ENCODE peak calls at places on chromosomes 13 and 19, in four cellular contexts. One of them, this sample, is unnamed.

GRCh38 chr19:39083599-39083982 is 577 bp upstream of the ACP7 start:
- DNase-seq in AG08396: no peak
- DNase-seq in BE2C: no peak
- DNase-seq in ELR: no peak
- DNase-seq in this sample: no peak

GRCh38 chr13:113117335-113117872 is 5.2 kb upstream of the F10 start:
- DNase-seq in BE2C: peak
- DNase-seq in AG08396: peak
- DNase-seq in ELR: peak
- DNase-seq in this sample: peak

GRCh38 chr13:98200211-98200878 is 23.3 kb upstream of the RNF113B start:
- DNase-seq in AG08396: no peak
- DNase-seq in BE2C: no peak
- DNase-seq in ELR: no peak
- DNase-seq in this sample: no peak

GRCh38 chr13:76759877-76760276 is 126.3 kb downstream of the KCTD12 start:
- DNase-seq in ELR: no peak
- DNase-seq in BE2C: no peak
- DNase-seq in AG08396: no peak
- DNase-seq in this sample: no peak

GRCh38 chr19:46759817-46760333 is 13.6 kb upstream of the STRN4 start:
- DNase-seq in ELR: no peak
- DNase-seq in BE2C: no peak
- DNase-seq in AG08396: peak
- DNase-seq in this sample: peak

GRCh38 chr13:71663431-71663830 is 203.6 kb downstream of the DACH1 start:
- DNase-seq in AG08396: no peak
- DNase-seq in ELR: peak
- DNase-seq in BE2C: no peak
- DNase-seq in this sample: no peak

GRCh38 chr13:49113526-49114286 is 106.4 kb upstream of the MLNR start:
- DNase-seq in ELR: peak
- DNase-seq in BE2C: no peak
- DNase-seq in AG08396: peak
- DNase-seq in this sample: peak

GRCh38 chr13:44231786-44232516 is 141.7 kb upstream of the SERP2 start:
- DNase-seq in ELR: peak
- DNase-seq in AG08396: peak
- DNase-seq in BE2C: no peak
- DNase-seq in this sample: peak

GRCh38 chr19:15897026-15897737 is 692 bp downstream of the CYP4F2 start:
- DNase-seq in BE2C: no peak
- DNase-seq in AG08396: no peak
- DNase-seq in ELR: no peak
- DNase-seq in this sample: no peak

GRCh38 chr19:5903502-5904301 is at the start of gene NDUFA11:
- DNase-seq in BE2C: peak
- DNase-seq in ELR: peak
- DNase-seq in AG08396: peak
- DNase-seq in this sample: peak

GRCh38 chr19:15449620-15450527 is at the start of gene WIZ:
- DNase-seq in AG08396: peak
- DNase-seq in ELR: peak
- DNase-seq in BE2C: peak
- DNase-seq in this sample: peak

GRCh38 chr19:328025-328505 is 16.5 kb downstream of the MIER2 start:
- DNase-seq in AG08396: no peak
- DNase-seq in BE2C: no peak
- DNase-seq in ELR: no peak
- DNase-seq in this sample: no peak

GRCh38 chr19:1999856-2000515 is 15.5 kb downstream of the BTBD2 start:
- DNase-seq in ELR: no peak
- DNase-seq in AG08396: no peak
- DNase-seq in BE2C: no peak
- DNase-seq in this sample: no peak

GRCh38 chr13:113746143-113746525 is 12.9 kb upstream of the TMEM255B start:
- DNase-seq in AG08396: no peak
- DNase-seq in ELR: no peak
- DNase-seq in BE2C: peak
- DNase-seq in this sample: no peak

GRCh38 chr13:22549126-22549525 is 631.7 kb upstream of the SGCG start:
- DNase-seq in ELR: no peak
- DNase-seq in AG08396: no peak
- DNase-seq in BE2C: no peak
- DNase-seq in this sample: no peak

GRCh38 chr13:111490611-111491010 is 170.2 kb downstream of the TEX29 start:
- DNase-seq in AG08396: no peak
- DNase-seq in ELR: no peak
- DNase-seq in BE2C: no peak
- DNase-seq in this sample: no peak

GRCh38 chr13:20124303-20124702 is 36.5 kb downstream of the GJA3 start:
- DNase-seq in BE2C: no peak
- DNase-seq in ELR: peak
- DNase-seq in AG08396: no peak
- DNase-seq in this sample: peak

GRCh38 chr13:110018009-110018408 is 231.6 kb upstream of the IRS2 start:
- DNase-seq in ELR: peak
- DNase-seq in BE2C: no peak
- DNase-seq in AG08396: no peak
- DNase-seq in this sample: peak

GRCh38 chr19:42075364-42075615 is 676 bp upstream of the ZNF574 start:
- DNase-seq in AG08396: no peak
- DNase-seq in BE2C: no peak
- DNase-seq in ELR: no peak
- DNase-seq in this sample: no peak

GRCh38 chr13:33798023-33798422 is 19.9 kb upstream of the RFC3 start:
- DNase-seq in AG08396: no peak
- DNase-seq in ELR: no peak
- DNase-seq in BE2C: no peak
- DNase-seq in this sample: no peak

GRCh38 chr19:54204767-54205468 is 4.3 kb downstream of the RPS9 start:
- DNase-seq in AG08396: no peak
- DNase-seq in BE2C: no peak
- DNase-seq in ELR: no peak
- DNase-seq in this sample: no peak

GRCh38 chr13:51564671-51565070 is 19.6 kb upstream of the WDFY2 start:
- DNase-seq in BE2C: no peak
- DNase-seq in AG08396: no peak
- DNase-seq in ELR: no peak
- DNase-seq in this sample: no peak

GRCh38 chr19:1407662-1408299 is 395 bp downstream of the DAZAP1 start:
- DNase-seq in BE2C: no peak
- DNase-seq in AG08396: no peak
- DNase-seq in ELR: peak
- DNase-seq in this sample: no peak

GRCh38 chr13:25943666-25944065 is 108.2 kb downstream of the SHISA2 start:
- DNase-seq in AG08396: no peak
- DNase-seq in BE2C: no peak
- DNase-seq in ELR: peak
- DNase-seq in this sample: peak

GRCh38 chr19:42247631-42248199 is 5.3 kb upstream of the GSK3A start:
- DNase-seq in BE2C: no peak
- DNase-seq in ELR: no peak
- DNase-seq in AG08396: no peak
- DNase-seq in this sample: no peak

GRCh38 chr13:102073251-102073650 is 328.6 kb downstream of the FGF14 start:
- DNase-seq in BE2C: no peak
- DNase-seq in AG08396: no peak
- DNase-seq in ELR: no peak
- DNase-seq in this sample: no peak

GRCh38 chr19:18379803-18380747 is 5.9 kb upstream of the GDF15 start:
- DNase-seq in ELR: peak
- DNase-seq in AG08396: peak
- DNase-seq in BE2C: no peak
- DNase-seq in this sample: peak

GRCh38 chr19:49222011-49222410 is 64.4 kb downstream of the TRPM4 start:
- DNase-seq in ELR: peak
- DNase-seq in AG08396: no peak
- DNase-seq in BE2C: no peak
- DNase-seq in this sample: peak

GRCh38 chr19:508204-509150 is 1.2 kb downstream of the TPGS1 start:
- DNase-seq in ELR: no peak
- DNase-seq in AG08396: no peak
- DNase-seq in BE2C: no peak
- DNase-seq in this sample: no peak

GRCh38 chr19:38993271-38993670 is 17.7 kb upstream of the FBXO17 start:
- DNase-seq in ELR: peak
- DNase-seq in AG08396: peak
- DNase-seq in BE2C: no peak
- DNase-seq in this sample: peak

GRCh38 chr19:57800696-57801095 is 14.0 kb downstream of the ZNF552 start:
- DNase-seq in BE2C: no peak
- DNase-seq in AG08396: no peak
- DNase-seq in ELR: no peak
- DNase-seq in this sample: no peak

GRCh38 chr13:23739597-23739996 is 149.6 kb downstream of the MIPEP start:
- DNase-seq in AG08396: no peak
- DNase-seq in ELR: no peak
- DNase-seq in BE2C: no peak
- DNase-seq in this sample: no peak

This sample was measured in AG10803.